ENCODE peak calls at places on chromosomes 5 and 9, in five cellular contexts. One of them, this sample, is unnamed.
A peak's percentile ranks its signal among the peaks of the same experiment; 100 is the strongest.

GRCh38 chr5:95283761-95284511 is 958 bp downstream of the MCTP1 start:
- DNase-seq in stimulated activated CD4-positive, alpha-beta T cell treated with anti-CD3 and anti-CD28 coated beads, Interleukin-1b, Interleukin-23, amount 100 ng/mL, for 48 hours: peak; percentile 13
- DNase-seq in NCI-H510A treated with DMSO at 0.1 percent for 48 hours: peak; percentile 55
- DNase-seq in OCI-LY7: no peak
- DNase-seq in fibroblast of the aortic adventitia: no peak
- DNase-seq in this sample: peak; percentile 12

GRCh38 chr9:95023217-95024003 is 294.1 kb downstream of the FANCC start:
- DNase-seq in OCI-LY7: no peak
- DNase-seq in NCI-H510A treated with DMSO at 0.1 percent for 48 hours: peak; percentile 25
- DNase-seq in stimulated activated CD4-positive, alpha-beta T cell treated with anti-CD3 and anti-CD28 coated beads, Interleukin-1b, Interleukin-23, amount 100 ng/mL, for 48 hours: no peak
- DNase-seq in fibroblast of the aortic adventitia: peak; percentile 92
- DNase-seq in this sample: no peak

GRCh38 chr5:65128226-65128625 is 353.5 kb downstream of the ADAMTS6 start:
- DNase-seq in NCI-H510A treated with DMSO at 0.1 percent for 48 hours: no peak
- DNase-seq in fibroblast of the aortic adventitia: no peak
- DNase-seq in stimulated activated CD4-positive, alpha-beta T cell treated with anti-CD3 and anti-CD28 coated beads, Interleukin-1b, Interleukin-23, amount 100 ng/mL, for 48 hours: no peak
- DNase-seq in OCI-LY7: no peak
- DNase-seq in this sample: no peak

GRCh38 chr5:53095931-53096525 is 13.5 kb downstream of the MOCS2 start:
- DNase-seq in stimulated activated CD4-positive, alpha-beta T cell treated with anti-CD3 and anti-CD28 coated beads, Interleukin-1b, Interleukin-23, amount 100 ng/mL, for 48 hours: peak; percentile 66
- DNase-seq in fibroblast of the aortic adventitia: peak; percentile 85
- DNase-seq in NCI-H510A treated with DMSO at 0.1 percent for 48 hours: peak; percentile 36
- DNase-seq in OCI-LY7: peak; percentile 51
- DNase-seq in this sample: peak; percentile 68

GRCh38 chr5:172951381-172952033 is 7.7 kb upstream of the RPL26L1 start:
- DNase-seq in fibroblast of the aortic adventitia: no peak
- DNase-seq in stimulated activated CD4-positive, alpha-beta T cell treated with anti-CD3 and anti-CD28 coated beads, Interleukin-1b, Interleukin-23, amount 100 ng/mL, for 48 hours: no peak
- DNase-seq in OCI-LY7: no peak
- DNase-seq in NCI-H510A treated with DMSO at 0.1 percent for 48 hours: no peak
- DNase-seq in this sample: no peak

GRCh38 chr5:97412959-97413358 is 229.9 kb upstream of the RIOK2 start:
- DNase-seq in NCI-H510A treated with DMSO at 0.1 percent for 48 hours: no peak
- DNase-seq in OCI-LY7: no peak
- DNase-seq in stimulated activated CD4-positive, alpha-beta T cell treated with anti-CD3 and anti-CD28 coated beads, Interleukin-1b, Interleukin-23, amount 100 ng/mL, for 48 hours: no peak
- DNase-seq in fibroblast of the aortic adventitia: no peak
- DNase-seq in this sample: no peak

GRCh38 chr9:87547665-87548064 is 50.0 kb downstream of the DAPK1 start:
- DNase-seq in stimulated activated CD4-positive, alpha-beta T cell treated with anti-CD3 and anti-CD28 coated beads, Interleukin-1b, Interleukin-23, amount 100 ng/mL, for 48 hours: no peak
- DNase-seq in OCI-LY7: no peak
- DNase-seq in fibroblast of the aortic adventitia: no peak
- DNase-seq in NCI-H510A treated with DMSO at 0.1 percent for 48 hours: no peak
- DNase-seq in this sample: no peak

GRCh38 chr5:176528761-176529115 is 8.5 kb downstream of the RNF44 start:
- DNase-seq in fibroblast of the aortic adventitia: no peak
- DNase-seq in stimulated activated CD4-positive, alpha-beta T cell treated with anti-CD3 and anti-CD28 coated beads, Interleukin-1b, Interleukin-23, amount 100 ng/mL, for 48 hours: no peak
- DNase-seq in NCI-H510A treated with DMSO at 0.1 percent for 48 hours: no peak
- DNase-seq in OCI-LY7: no peak
- DNase-seq in this sample: no peak

GRCh38 chr9:108241384-108241783 is 614.4 kb downstream of the ACTL7B start:
- DNase-seq in OCI-LY7: no peak
- DNase-seq in NCI-H510A treated with DMSO at 0.1 percent for 48 hours: no peak
- DNase-seq in stimulated activated CD4-positive, alpha-beta T cell treated with anti-CD3 and anti-CD28 coated beads, Interleukin-1b, Interleukin-23, amount 100 ng/mL, for 48 hours: no peak
- DNase-seq in fibroblast of the aortic adventitia: no peak
- DNase-seq in this sample: no peak

GRCh38 chr9:76395381-76395780 is 1.2 kb upstream of the RFK start:
- DNase-seq in fibroblast of the aortic adventitia: no peak
- DNase-seq in NCI-H510A treated with DMSO at 0.1 percent for 48 hours: no peak
- DNase-seq in stimulated activated CD4-positive, alpha-beta T cell treated with anti-CD3 and anti-CD28 coated beads, Interleukin-1b, Interleukin-23, amount 100 ng/mL, for 48 hours: no peak
- DNase-seq in OCI-LY7: no peak
- DNase-seq in this sample: no peak

GRCh38 chr5:67795781-67796477 is 419.6 kb upstream of the PIK3R1 start:
- DNase-seq in NCI-H510A treated with DMSO at 0.1 percent for 48 hours: no peak
- DNase-seq in OCI-LY7: no peak
- DNase-seq in stimulated activated CD4-positive, alpha-beta T cell treated with anti-CD3 and anti-CD28 coated beads, Interleukin-1b, Interleukin-23, amount 100 ng/mL, for 48 hours: no peak
- DNase-seq in fibroblast of the aortic adventitia: peak; percentile 75
- DNase-seq in this sample: no peak

GRCh38 chr9:87085073-87085472 is 137.8 kb upstream of the GAS1 start:
- DNase-seq in OCI-LY7: no peak
- DNase-seq in stimulated activated CD4-positive, alpha-beta T cell treated with anti-CD3 and anti-CD28 coated beads, Interleukin-1b, Interleukin-23, amount 100 ng/mL, for 48 hours: no peak
- DNase-seq in NCI-H510A treated with DMSO at 0.1 percent for 48 hours: no peak
- DNase-seq in fibroblast of the aortic adventitia: no peak
- DNase-seq in this sample: no peak

GRCh38 chr9:4979224-4979623 is 5.8 kb upstream of the JAK2 start:
- DNase-seq in NCI-H510A treated with DMSO at 0.1 percent for 48 hours: no peak
- DNase-seq in stimulated activated CD4-positive, alpha-beta T cell treated with anti-CD3 and anti-CD28 coated beads, Interleukin-1b, Interleukin-23, amount 100 ng/mL, for 48 hours: no peak
- DNase-seq in fibroblast of the aortic adventitia: peak; percentile 47
- DNase-seq in OCI-LY7: no peak
- DNase-seq in this sample: no peak

GRCh38 chr5:174338204-174339010 is 292.9 kb downstream of the NSG2 start:
- DNase-seq in NCI-H510A treated with DMSO at 0.1 percent for 48 hours: no peak
- DNase-seq in stimulated activated CD4-positive, alpha-beta T cell treated with anti-CD3 and anti-CD28 coated beads, Interleukin-1b, Interleukin-23, amount 100 ng/mL, for 48 hours: no peak
- DNase-seq in OCI-LY7: no peak
- DNase-seq in fibroblast of the aortic adventitia: peak; percentile 58
- DNase-seq in this sample: no peak

GRCh38 chr5:93342563-93343061 is 238.4 kb downstream of the NR2F1-AS1 start:
- DNase-seq in NCI-H510A treated with DMSO at 0.1 percent for 48 hours: peak; percentile 43
- DNase-seq in OCI-LY7: no peak
- DNase-seq in stimulated activated CD4-positive, alpha-beta T cell treated with anti-CD3 and anti-CD28 coated beads, Interleukin-1b, Interleukin-23, amount 100 ng/mL, for 48 hours: no peak
- DNase-seq in fibroblast of the aortic adventitia: no peak
- DNase-seq in this sample: no peak

GRCh38 chr5:138241688-138242547 is 28.8 kb upstream of the CDC23 start:
- DNase-seq in OCI-LY7: no peak
- DNase-seq in fibroblast of the aortic adventitia: peak; percentile 31
- DNase-seq in NCI-H510A treated with DMSO at 0.1 percent for 48 hours: no peak
- DNase-seq in stimulated activated CD4-positive, alpha-beta T cell treated with anti-CD3 and anti-CD28 coated beads, Interleukin-1b, Interleukin-23, amount 100 ng/mL, for 48 hours: no peak
- DNase-seq in this sample: no peak

GRCh38 chr5:111124793-111125192 is 32.6 kb downstream of the WDR36 start:
- DNase-seq in fibroblast of the aortic adventitia: no peak
- DNase-seq in NCI-H510A treated with DMSO at 0.1 percent for 48 hours: no peak
- DNase-seq in stimulated activated CD4-positive, alpha-beta T cell treated with anti-CD3 and anti-CD28 coated beads, Interleukin-1b, Interleukin-23, amount 100 ng/mL, for 48 hours: no peak
- DNase-seq in OCI-LY7: no peak
- DNase-seq in this sample: no peak

GRCh38 chr9:83147487-83148149 is 84.7 kb upstream of the RASEF start:
- DNase-seq in NCI-H510A treated with DMSO at 0.1 percent for 48 hours: no peak
- DNase-seq in stimulated activated CD4-positive, alpha-beta T cell treated with anti-CD3 and anti-CD28 coated beads, Interleukin-1b, Interleukin-23, amount 100 ng/mL, for 48 hours: no peak
- DNase-seq in OCI-LY7: no peak
- DNase-seq in fibroblast of the aortic adventitia: no peak
- DNase-seq in this sample: no peak

GRCh38 chr9:130433168-130433946 is 11.4 kb upstream of the ASS1 start:
- DNase-seq in stimulated activated CD4-positive, alpha-beta T cell treated with anti-CD3 and anti-CD28 coated beads, Interleukin-1b, Interleukin-23, amount 100 ng/mL, for 48 hours: peak; percentile 30
- DNase-seq in OCI-LY7: no peak
- DNase-seq in NCI-H510A treated with DMSO at 0.1 percent for 48 hours: peak; percentile 35
- DNase-seq in fibroblast of the aortic adventitia: no peak
- DNase-seq in this sample: peak; percentile 18

GRCh38 chr5:130720355-130720754 is 444.7 kb downstream of the HINT1 start:
- DNase-seq in stimulated activated CD4-positive, alpha-beta T cell treated with anti-CD3 and anti-CD28 coated beads, Interleukin-1b, Interleukin-23, amount 100 ng/mL, for 48 hours: no peak
- DNase-seq in NCI-H510A treated with DMSO at 0.1 percent for 48 hours: peak; percentile 58
- DNase-seq in fibroblast of the aortic adventitia: peak; percentile 37
- DNase-seq in OCI-LY7: peak; percentile 12
- DNase-seq in this sample: no peak

GRCh38 chr9:13718086-13718485 is 438.6 kb upstream of the MPDZ start:
- DNase-seq in stimulated activated CD4-positive, alpha-beta T cell treated with anti-CD3 and anti-CD28 coated beads, Interleukin-1b, Interleukin-23, amount 100 ng/mL, for 48 hours: no peak
- DNase-seq in fibroblast of the aortic adventitia: peak; percentile 27
- DNase-seq in OCI-LY7: no peak
- DNase-seq in NCI-H510A treated with DMSO at 0.1 percent for 48 hours: no peak
- DNase-seq in this sample: peak; percentile 2

GRCh38 chr9:37942616-37943328 is 38.8 kb upstream of the SLC25A51 start:
- DNase-seq in OCI-LY7: no peak
- DNase-seq in NCI-H510A treated with DMSO at 0.1 percent for 48 hours: no peak
- DNase-seq in stimulated activated CD4-positive, alpha-beta T cell treated with anti-CD3 and anti-CD28 coated beads, Interleukin-1b, Interleukin-23, amount 100 ng/mL, for 48 hours: no peak
- DNase-seq in fibroblast of the aortic adventitia: no peak
- DNase-seq in this sample: no peak

GRCh38 chr9:16619341-16619740 is 251.1 kb downstream of the BNC2 start:
- DNase-seq in NCI-H510A treated with DMSO at 0.1 percent for 48 hours: no peak
- DNase-seq in OCI-LY7: no peak
- DNase-seq in fibroblast of the aortic adventitia: peak; percentile 34
- DNase-seq in stimulated activated CD4-positive, alpha-beta T cell treated with anti-CD3 and anti-CD28 coated beads, Interleukin-1b, Interleukin-23, amount 100 ng/mL, for 48 hours: no peak
- DNase-seq in this sample: no peak

GRCh38 chr5:3047212-3047774 is 295.8 kb upstream of the IRX2 start:
- DNase-seq in stimulated activated CD4-positive, alpha-beta T cell treated with anti-CD3 and anti-CD28 coated beads, Interleukin-1b, Interleukin-23, amount 100 ng/mL, for 48 hours: no peak
- DNase-seq in fibroblast of the aortic adventitia: no peak
- DNase-seq in NCI-H510A treated with DMSO at 0.1 percent for 48 hours: no peak
- DNase-seq in OCI-LY7: no peak
- DNase-seq in this sample: no peak

GRCh38 chr5:158820891-158821290 is 278.8 kb downstream of the EBF1 start:
- DNase-seq in fibroblast of the aortic adventitia: no peak
- DNase-seq in NCI-H510A treated with DMSO at 0.1 percent for 48 hours: no peak
- DNase-seq in stimulated activated CD4-positive, alpha-beta T cell treated with anti-CD3 and anti-CD28 coated beads, Interleukin-1b, Interleukin-23, amount 100 ng/mL, for 48 hours: no peak
- DNase-seq in OCI-LY7: peak; percentile 82
- DNase-seq in this sample: no peak

GRCh38 chr9:69173497-69173890 is 583 bp upstream of the TJP2 start:
- DNase-seq in NCI-H510A treated with DMSO at 0.1 percent for 48 hours: no peak
- DNase-seq in OCI-LY7: no peak
- DNase-seq in stimulated activated CD4-positive, alpha-beta T cell treated with anti-CD3 and anti-CD28 coated beads, Interleukin-1b, Interleukin-23, amount 100 ng/mL, for 48 hours: no peak
- DNase-seq in fibroblast of the aortic adventitia: peak; percentile 74
- DNase-seq in this sample: no peak

GRCh38 chr5:145787001-145787400 is 48.1 kb downstream of the PRELID2 start:
- DNase-seq in stimulated activated CD4-positive, alpha-beta T cell treated with anti-CD3 and anti-CD28 coated beads, Interleukin-1b, Interleukin-23, amount 100 ng/mL, for 48 hours: no peak
- DNase-seq in NCI-H510A treated with DMSO at 0.1 percent for 48 hours: no peak
- DNase-seq in OCI-LY7: no peak
- DNase-seq in fibroblast of the aortic adventitia: peak; percentile 35
- DNase-seq in this sample: no peak

GRCh38 chr5:171783051-171783450 is 2.6 kb upstream of the SMIM23 start:
- DNase-seq in stimulated activated CD4-positive, alpha-beta T cell treated with anti-CD3 and anti-CD28 coated beads, Interleukin-1b, Interleukin-23, amount 100 ng/mL, for 48 hours: no peak
- DNase-seq in fibroblast of the aortic adventitia: peak; percentile 63
- DNase-seq in NCI-H510A treated with DMSO at 0.1 percent for 48 hours: no peak
- DNase-seq in OCI-LY7: no peak
- DNase-seq in this sample: no peak

GRCh38 chr5:54520438-54520846 is 2.9 kb downstream of the SNX18 start:
- DNase-seq in stimulated activated CD4-positive, alpha-beta T cell treated with anti-CD3 and anti-CD28 coated beads, Interleukin-1b, Interleukin-23, amount 100 ng/mL, for 48 hours: no peak
- DNase-seq in OCI-LY7: no peak
- DNase-seq in fibroblast of the aortic adventitia: peak; percentile 61
- DNase-seq in NCI-H510A treated with DMSO at 0.1 percent for 48 hours: no peak
- DNase-seq in this sample: no peak

GRCh38 chr9:127693697-127694096 is 13.1 kb upstream of the CFAP157 start:
- DNase-seq in fibroblast of the aortic adventitia: no peak
- DNase-seq in NCI-H510A treated with DMSO at 0.1 percent for 48 hours: no peak
- DNase-seq in stimulated activated CD4-positive, alpha-beta T cell treated with anti-CD3 and anti-CD28 coated beads, Interleukin-1b, Interleukin-23, amount 100 ng/mL, for 48 hours: no peak
- DNase-seq in OCI-LY7: no peak
- DNase-seq in this sample: no peak